ENCODE peak calls at places on chromosomes 11 and 22, in six cellular contexts. B is amniotic stem cell, M is memory B cell, F is dermis blood vessel endothelial cell, Y is KBM-7, K is left ventricle myocardium superior. O is an unnamed sample.

GRCh38 chr11:13745165-13745564 is 76.7 kb downstream of the FAR1 start:
- DNase-seq in B (no peak), M (no peak), F (peak), Y (peak), K (no peak), O (peak)

GRCh38 chr22:50497093-50497492 is 10.4 kb downstream of the LMF2 start:
- DNase-seq in B (no peak), M (no peak), F (no peak), Y (no peak), K (no peak), O (no peak)

GRCh38 chr11:42397483-42397882 is 914.3 kb upstream of the API5 start:
- DNase-seq in B (no peak), M (no peak), F (no peak), Y (no peak), K (no peak), O (no peak)

GRCh38 chr11:16049611-16050010 is 306.7 kb downstream of the SOX6 start:
- DNase-seq in B (no peak), M (no peak), F (no peak), Y (no peak), K (no peak), O (no peak)

GRCh38 chr22:25448435-25449051 is 115.9 kb upstream of the GRK3 start:
- DNase-seq in B (no peak), M (no peak), F (peak), Y (peak), K (no peak), O (peak)

GRCh38 chr22:40009231-40009769 is 14.5 kb downstream of the FAM83F start:
- DNase-seq in B (no peak), M (no peak), F (no peak), Y (no peak), K (no peak), O (no peak)

GRCh38 chr22:40401532-40401931 is 31.1 kb downstream of the SGSM3 start:
- DNase-seq in B (no peak), M (no peak), F (no peak), Y (no peak), K (no peak), O (no peak)

GRCh38 chr22:50341977-50342650 is 1.0 kb upstream of the PPP6R2 start:
- DNase-seq in B (peak), M (peak), F (peak), Y (peak), K (peak), O (peak)

GRCh38 chr22:26563022-26563421 is 26.9 kb downstream of the TPST2 start:
- DNase-seq in B (no peak), M (no peak), F (no peak), Y (no peak), K (no peak), O (peak)

GRCh38 chr22:37186228-37186996 is 1.6 kb downstream of the C1QTNF6 start:
- DNase-seq in B (no peak), M (peak), F (peak), Y (peak), K (peak), O (peak)

GRCh38 chr22:44839061-44839460 is 86.7 kb downstream of the ARHGAP8 start:
- DNase-seq in B (no peak), M (no peak), F (no peak), Y (no peak), K (no peak), O (no peak)

GRCh38 chr11:11777897-11778296 is 63.9 kb upstream of the USP47 start:
- DNase-seq in B (no peak), M (no peak), F (no peak), Y (no peak), K (no peak), O (no peak)

GRCh38 chr22:46052801-46053562 is 76.0 kb upstream of the WNT7B start:
- DNase-seq in B (no peak), M (no peak), F (peak), Y (peak), K (peak), O (peak)

GRCh38 chr22:16917144-16918003 is 90.6 kb downstream of the GAB4 start:
- DNase-seq in B (no peak), M (peak), F (peak), Y (peak), K (peak), O (peak)

GRCh38 chr11:131356201-131356600 is 14.2 kb upstream of the NTM start:
- DNase-seq in B (no peak), M (no peak), F (no peak), Y (no peak), K (no peak), O (no peak)

GRCh38 chr11:78646564-78647185 is 72.0 kb upstream of the NARS2 start:
- DNase-seq in B (no peak), M (peak), F (peak), Y (peak), K (no peak), O (peak)

GRCh38 chr11:120977470-120977869 is 46.4 kb upstream of the TBCEL start:
- DNase-seq in B (no peak), M (no peak), F (no peak), Y (no peak), K (no peak), O (no peak)

GRCh38 chr11:78244546-78245315 is 56.0 kb downstream of the USP35 start:
- DNase-seq in B (no peak), M (no peak), F (peak), Y (peak), K (no peak), O (peak)

O was measured in OCI-M1.